ENCODE peak calls at places on chromosomes 4 and X, in six cellular contexts. D is NCI-H2081, V is NCI-H2227 treated with DMSO at 0.1 percent for 48 hours, H is pancreas, C is SW480, R is HS-5. Z is an unnamed sample.

GRCh38 chr4:112060212-112060611 is 85.0 kb upstream of the FAM241A start:
- DNase-seq in D (no peak), V (peak), H (no peak), C (peak), R (no peak), Z (no peak)

GRCh38 chrX:80282535-80282934 is 137.7 kb upstream of the TENT5D start:
- DNase-seq in D (no peak), V (no peak), H (no peak), C (no peak), R (no peak), Z (no peak)

GRCh38 chr4:100208964-100209363 is 18.7 kb upstream of the DDIT4L start:
- DNase-seq in D (no peak), V (no peak), H (no peak), C (peak), R (no peak), Z (no peak)

GRCh38 chr4:131370846-131371245 is 1778.2 kb upstream of the PCDH10 start:
- DNase-seq in D (no peak), V (no peak), H (no peak), C (no peak), R (no peak), Z (no peak)

GRCh38 chr4:2166253-2166652 is 75.7 kb downstream of the HAUS3 start:
- DNase-seq in D (no peak), V (peak), H (no peak), C (no peak), R (no peak), Z (no peak)

GRCh38 chrX:20515841-20516461 is 249.2 kb upstream of the RPS6KA3 start:
- DNase-seq in D (no peak), V (no peak), H (no peak), C (peak), R (peak), Z (no peak)

GRCh38 chr4:137541181-137541580 is 8.9 kb upstream of the PCDH18 start:
- DNase-seq in D (no peak), V (no peak), H (no peak), C (peak), R (no peak), Z (no peak)

GRCh38 chrX:100615015-100615414 is 21.6 kb downstream of the TSPAN6 start:
- DNase-seq in D (peak), V (peak), H (no peak), C (peak), R (peak), Z (no peak)

GRCh38 chrX:38061335-38061734 is 55.0 kb downstream of the SYTL5 start:
- DNase-seq in D (no peak), V (no peak), H (no peak), C (peak), R (no peak), Z (no peak)

GRCh38 chr4:156673483-156673882 is 298.1 kb downstream of the PDGFC start:
- DNase-seq in D (no peak), V (peak), H (no peak), C (no peak), R (no peak), Z (no peak)

GRCh38 chr4:129455462-129455861 is 359.5 kb downstream of the C4orf33 start:
- DNase-seq in D (peak), V (peak), H (no peak), C (no peak), R (no peak), Z (no peak)

GRCh38 chr4:6788123-6788522 is 5.6 kb downstream of the KIAA0232 start:
- DNase-seq in D (no peak), V (no peak), H (no peak), C (no peak), R (no peak), Z (no peak)

GRCh38 chr4:4825431-4825830 is 34.0 kb upstream of the MSX1 start:
- DNase-seq in D (no peak), V (no peak), H (no peak), C (no peak), R (no peak), Z (no peak)

GRCh38 chrX:71930298-71930697 is 19.7 kb downstream of the NHSL2 start:
- DNase-seq in D (no peak), V (no peak), H (no peak), C (no peak), R (no peak), Z (no peak)

GRCh38 chrX:18873189-18873791 is 110.6 kb downstream of the PHKA2 start:
- DNase-seq in D (no peak), V (peak), H (no peak), C (peak), R (peak), Z (no peak)

GRCh38 chr4:142238589-142238988 is 602.2 kb downstream of the IL15 start:
- DNase-seq in D (no peak), V (no peak), H (no peak), C (no peak), R (peak), Z (no peak)

GRCh38 chrX:465418-465817 is 78.7 kb upstream of the PPP2R3B start:
- DNase-seq in D (no peak), V (no peak), H (no peak), C (no peak), R (no peak), Z (no peak)

GRCh38 chrX:135086197-135086854 is 34.0 kb downstream of the ETDB start:
- DNase-seq in D (peak), V (peak), H (no peak), C (peak), R (peak), Z (peak)

GRCh38 chr4:176034936-176035335 is 30.7 kb upstream of the WDR17 start:
- DNase-seq in D (no peak), V (no peak), H (no peak), C (no peak), R (no peak), Z (no peak)

GRCh38 chr4:23881674-23882337 is 8.0 kb downstream of the PPARGC1A start:
- DNase-seq in D (no peak), V (no peak), H (no peak), C (no peak), R (no peak), Z (no peak)

GRCh38 chr4:41991916-41992767 is 1.8 kb downstream of the SLC30A9 start:
- DNase-seq in D (no peak), V (no peak), H (no peak), C (peak), R (no peak), Z (no peak)

GRCh38 chr4:3834186-3834920 is 68.2 kb downstream of the ADRA2C start:
- DNase-seq in D (no peak), V (no peak), H (peak), C (peak), R (no peak), Z (no peak)

GRCh38 chrX:134865730-134866129 is 125.1 kb upstream of the SMIM10 start:
- DNase-seq in D (no peak), V (no peak), H (no peak), C (no peak), R (no peak), Z (no peak)

GRCh38 chr4:153579872-153580271 is 104.2 kb upstream of the TLR2 start:
- DNase-seq in D (no peak), V (no peak), H (no peak), C (no peak), R (no peak), Z (no peak)

GRCh38 chr4:6154875-6155274 is 45.5 kb downstream of the JAKMIP1 start:
- DNase-seq in D (no peak), V (no peak), H (no peak), C (no peak), R (no peak), Z (no peak)

GRCh38 chrX:67545772-67546495 is 2.1 kb downstream of the AR start:
- DNase-seq in D (no peak), V (no peak), H (peak), C (no peak), R (no peak), Z (no peak)

GRCh38 chr4:173025131-173025530 is 143.5 kb upstream of the GALNT7 start:
- DNase-seq in D (peak), V (peak), H (no peak), C (peak), R (peak), Z (peak)

GRCh38 chr4:86367577-86367976 is 7.7 kb upstream of the MAPK10 start:
- DNase-seq in D (no peak), V (no peak), H (no peak), C (no peak), R (no peak), Z (no peak)

GRCh38 chr4:167715176-167715575 is 377.2 kb upstream of the ANXA10 start:
- DNase-seq in D (no peak), V (no peak), H (no peak), C (no peak), R (no peak), Z (no peak)

GRCh38 chr4:140260227-140260626 is 106.2 kb upstream of the MAML3 start:
- DNase-seq in D (no peak), V (no peak), H (no peak), C (peak), R (peak), Z (no peak)

GRCh38 chrX:38627683-38628082 is 66.3 kb downstream of the TSPAN7 start:
- DNase-seq in D (no peak), V (no peak), H (no peak), C (peak), R (no peak), Z (peak)

GRCh38 chr4:158605393-158605792 is 66.3 kb downstream of the C4orf46 start:
- DNase-seq in D (no peak), V (no peak), H (no peak), C (no peak), R (no peak), Z (no peak)

GRCh38 chr4:2800691-2801596 is 8.1 kb downstream of the SH3BP2 start:
- DNase-seq in D (no peak), V (no peak), H (peak), C (peak), R (no peak), Z (no peak)

GRCh38 chrX:72101597-72102037 is 30.1 kb downstream of the RTL5 start:
- DNase-seq in D (no peak), V (no peak), H (no peak), C (no peak), R (no peak), Z (no peak)

GRCh38 chr4:519203-519651 is 20.2 kb downstream of the PIGG start:
- DNase-seq in D (peak), V (no peak), H (no peak), C (no peak), R (no peak), Z (no peak)

GRCh38 chrX:41333744-41333993 is 293 bp upstream of the DDX3X start:
- DNase-seq in D (peak), V (peak), H (no peak), C (no peak), R (no peak), Z (no peak)